ENCODE peak calls at places on chromosomes 2 and 18, in eight cellular contexts. K is uterus, P is brain microvascular endothelial cell, Z is H9, Q is esophagus squamous epithelium, H is stomach, N is OCI-LY7, M is A549. T is an unnamed sample.

GRCh38 chr18:72543362-72544055 is 633 bp downstream of the CBLN2 start:
- DNase-seq in K (no peak), P (no peak), Z (peak; percentile 30), Q (no peak), H (no peak), N (no peak), M (no peak), T (no peak)

GRCh38 chr18:48078448-48078847 is 148.0 kb upstream of the SMAD2 start:
- DNase-seq in K (no peak), P (no peak), Z (no peak), Q (no peak), H (no peak), N (no peak), M (no peak), T (no peak)

GRCh38 chr2:219106251-219106650 is 45.5 kb upstream of the IHH start:
- DNase-seq in K (no peak), P (no peak), Z (no peak), Q (no peak), H (no peak), N (no peak), M (no peak), T (no peak)

GRCh38 chr2:148932536-148932935 is 57.5 kb downstream of the KIF5C start:
- DNase-seq in K (no peak), P (no peak), Z (no peak), Q (no peak), H (no peak), N (no peak), M (no peak), T (no peak)

GRCh38 chr18:13703899-13704298 is 22.5 kb downstream of the FAM210A start:
- DNase-seq in K (no peak), P (no peak), Z (no peak), Q (no peak), H (no peak), N (peak; percentile 59), M (no peak), T (no peak)

GRCh38 chr2:124163825-124164224 is 138.7 kb downstream of the CNTNAP5 start:
- DNase-seq in K (no peak), P (no peak), Z (no peak), Q (no peak), H (no peak), N (no peak), M (no peak), T (no peak)

GRCh38 chr2:112591413-112591812 is 7.0 kb downstream of the CHCHD5 start:
- DNase-seq in K (no peak), P (no peak), Z (no peak), Q (no peak), H (no peak), N (no peak), M (no peak), T (no peak)

GRCh38 chr2:195382186-195382585 is 274.8 kb upstream of the SLC39A10 start:
- DNase-seq in K (no peak), P (no peak), Z (no peak), Q (no peak), H (no peak), N (peak; percentile 30), M (no peak), T (no peak)

GRCh38 chr2:173251225-173251624 is 103.4 kb upstream of the CDCA7 start:
- DNase-seq in K (no peak), P (no peak), Z (no peak), Q (no peak), H (no peak), N (no peak), M (no peak), T (no peak)

GRCh38 chr2:216696751-216697560 is 1.6 kb upstream of the IGFBP5 start:
- DNase-seq in K (no peak), P (peak; percentile 29), Z (no peak), Q (no peak), H (no peak), N (peak; percentile 5), M (peak; percentile 21), T (no peak)

DNA sequence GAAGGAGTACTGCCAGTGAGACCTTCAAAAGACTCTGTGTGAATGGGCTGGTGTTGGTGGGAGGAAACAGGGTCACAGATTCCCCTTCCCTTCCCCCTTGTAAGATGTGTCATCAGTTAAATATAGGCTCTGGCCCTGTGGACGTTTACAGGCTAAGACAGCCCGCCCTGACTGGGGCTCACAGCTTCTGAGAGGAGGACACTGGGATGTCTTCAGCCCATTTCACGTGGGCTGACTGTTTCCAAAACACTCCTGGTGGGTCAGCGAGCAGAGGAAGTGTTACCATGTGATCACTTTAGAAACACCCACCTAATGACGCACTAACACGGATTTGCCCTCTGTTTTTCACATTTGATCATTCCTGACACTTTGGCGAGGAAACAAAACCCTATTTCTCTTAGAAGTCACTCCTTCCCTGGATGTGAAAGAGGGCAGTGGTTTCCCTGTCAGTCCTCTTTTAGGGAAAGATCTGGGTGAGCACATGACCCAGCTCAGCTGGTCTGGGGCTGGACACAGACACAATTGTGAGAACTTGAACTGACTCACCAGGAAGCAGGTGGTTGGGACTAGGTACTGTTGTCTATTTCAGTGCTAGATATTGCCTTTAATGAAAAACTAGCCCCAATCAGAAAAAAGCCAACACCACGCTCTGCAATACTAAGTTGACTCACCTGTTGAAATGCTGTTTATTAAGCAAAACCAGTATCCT is 38.9 kb downstream of the BMP10 start:
- DNase-seq in K (peak; percentile 84), P (peak; percentile 68), Z (no peak), Q (no peak), H (no peak), N (peak; percentile 46), M (no peak), T (no peak)
- H3K27ac ChIP-seq in K (peak overlapping the region; percentile 88), P (peak overlapping the region; percentile 60), Z (no peak overlapping the region), Q (peak overlapping the region; percentile 67), H (peak overlapping the region; percentile 65), N (no peak overlapping the region), M (peak overlapping the region; percentile 13), T (peak overlapping the region; percentile 46)

GRCh38 chr18:62365420-62365819 is 40.3 kb downstream of the TNFRSF11A start:
- DNase-seq in K (no peak), P (no peak), Z (no peak), Q (no peak), H (no peak), N (peak; percentile 6), M (no peak), T (no peak)
- H3K27ac ChIP-seq in K (no peak overlapping the region), P (no peak overlapping the region), Z (no peak overlapping the region), Q (no peak overlapping the region), H (no peak overlapping the region), N (no peak overlapping the region), M (no peak overlapping the region), T (no peak overlapping the region)

GRCh38 chr2:207205173-207205957 is 39.6 kb upstream of the KLF7 start:
- DNase-seq in K (no peak), P (no peak), Z (no peak), Q (no peak), H (no peak), N (no peak), M (no peak), T (no peak)

GRCh38 chr2:207201416-207201815 is 35.7 kb upstream of the KLF7 start:
- DNase-seq in K (no peak), P (no peak), Z (no peak), Q (no peak), H (no peak), N (no peak), M (no peak), T (no peak)

GRCh38 chr2:207200136-207200535 is 34.4 kb upstream of the KLF7 start:
- DNase-seq in K (no peak), P (no peak), Z (no peak), Q (no peak), H (no peak), N (no peak), M (no peak), T (no peak)

GRCh38 chr2:207203056-207203455 is 37.3 kb upstream of the KLF7 start:
- DNase-seq in K (no peak), P (no peak), Z (no peak), Q (no peak), H (no peak), N (no peak), M (no peak), T (no peak)

DNA sequence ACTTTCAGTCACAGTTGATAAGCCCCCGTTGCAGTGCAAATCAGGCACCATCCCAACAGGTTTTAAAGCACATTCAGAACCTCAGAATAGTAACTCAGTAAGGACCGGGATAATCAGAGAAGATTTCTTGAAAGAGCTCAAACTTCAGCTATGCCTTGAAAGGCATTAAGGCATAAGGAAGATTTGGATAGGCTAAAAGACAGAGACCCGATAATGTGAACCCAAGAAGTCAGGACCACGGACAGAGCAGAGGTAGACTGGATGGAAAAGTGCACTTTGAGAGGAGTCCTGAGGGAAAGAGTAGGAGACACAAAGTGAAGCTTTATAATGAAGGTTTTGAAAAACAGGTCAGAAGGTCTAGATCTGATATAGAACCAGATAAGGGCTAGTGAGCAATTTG is 36.9 kb upstream of the KLF7 start:
- DNase-seq in K (no peak), P (peak; percentile 46), Z (peak; percentile 49), Q (no peak), H (no peak), N (no peak), M (no peak), T (no peak)
- H3K27ac ChIP-seq in K (no peak overlapping the region), P (no peak overlapping the region), Z (no peak overlapping the region), Q (no peak overlapping the region), H (no peak overlapping the region), N (no peak overlapping the region), M (no peak overlapping the region), T (no peak overlapping the region)

DNA sequence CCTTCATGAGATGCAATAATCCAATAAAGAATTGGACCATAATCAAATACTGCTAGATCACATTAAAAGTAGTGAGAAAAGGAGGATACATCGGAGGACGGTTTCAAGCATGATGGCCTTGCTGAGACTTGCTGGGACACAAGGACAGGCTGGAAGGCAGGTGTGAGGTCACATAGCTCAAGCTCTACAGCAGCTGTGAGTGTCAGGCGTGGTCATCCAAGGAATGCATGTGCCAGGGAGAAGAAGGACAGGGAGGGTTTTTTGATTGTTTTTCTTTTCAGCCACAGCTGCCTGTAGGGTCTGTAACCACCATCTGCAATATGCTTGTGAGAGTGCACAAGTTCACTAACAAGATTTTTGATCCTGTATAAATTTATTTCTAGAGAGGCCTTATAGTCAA is 57.6 kb downstream of the BMP10 start:
- DNase-seq in K (no peak), P (no peak), Z (no peak), Q (no peak), H (no peak), N (no peak), M (no peak), T (no peak)
- H3K27ac ChIP-seq in K (no peak overlapping the region), P (no peak overlapping the region), Z (no peak overlapping the region), Q (no peak overlapping the region), H (no peak overlapping the region), N (no peak overlapping the region), M (no peak overlapping the region), T (no peak overlapping the region)

GRCh38 chr2:127638361-127639110 is 7.4 kb upstream of the GPR17 start:
- DNase-seq in K (peak; percentile 69), P (no peak), Z (peak; percentile 95), Q (no peak), H (peak; percentile 32), N (no peak), M (no peak), T (no peak)
- H3K27ac ChIP-seq in K (peak overlapping the region; percentile 92), P (no peak overlapping the region), Z (no peak overlapping the region), Q (peak overlapping the region; percentile 42), H (no peak overlapping the region), N (no peak overlapping the region), M (peak overlapping the region; percentile 75), T (peak overlapping the region; percentile 52)